ENCODE peak calls at places on chromosome X, in four cellular contexts. One of them, this sample, is unnamed.
A peak's percentile ranks its signal among the peaks of the same experiment; 100 is the strongest.

GRCh38 chrX:120235284-120235683 is 15.3 kb upstream of the ZBTB33 start:
- DNase-seq in pancreas: no peak
- DNase-seq in AG04450: no peak
- DNase-seq in esophagus squamous epithelium: no peak
- DNase-seq in this sample: no peak

GRCh38 chrX:44742480-44743155 is 101.2 kb upstream of the DUSP21 start:
- DNase-seq in pancreas: no peak
- DNase-seq in AG04450: no peak
- DNase-seq in esophagus squamous epithelium: no peak
- DNase-seq in this sample: no peak

GRCh38 chrX:100980608-100981497 is 11.3 kb downstream of the ARL13A start:
- DNase-seq in pancreas: no peak
- DNase-seq in AG04450: no peak
- DNase-seq in esophagus squamous epithelium: no peak
- DNase-seq in this sample: peak; percentile 68

GRCh38 chrX:38312436-38312835 is 14.9 kb downstream of the RPGR start:
- DNase-seq in pancreas: no peak
- DNase-seq in AG04450: no peak
- DNase-seq in esophagus squamous epithelium: no peak
- DNase-seq in this sample: no peak

GRCh38 chrX:69991685-69992084 is 58.1 kb downstream of the AWAT2 start:
- DNase-seq in pancreas: no peak
- DNase-seq in AG04450: no peak
- DNase-seq in esophagus squamous epithelium: no peak
- DNase-seq in this sample: no peak

GRCh38 chrX:100643943-100644587 is at the start of gene SRPX2:
- DNase-seq in pancreas: no peak
- DNase-seq in AG04450: peak; percentile 74
- DNase-seq in esophagus squamous epithelium: no peak
- DNase-seq in this sample: peak; percentile 40

GRCh38 chrX:132836471-132836870 is 122.0 kb downstream of the HS6ST2 start:
- DNase-seq in pancreas: no peak
- DNase-seq in AG04450: no peak
- DNase-seq in esophagus squamous epithelium: no peak
- DNase-seq in this sample: no peak

GRCh38 chrX:2321411-2321810 is 179.4 kb downstream of the DHRSX start:
- DNase-seq in pancreas: no peak
- DNase-seq in AG04450: no peak
- DNase-seq in esophagus squamous epithelium: no peak
- DNase-seq in this sample: no peak

GRCh38 chrX:84118769-84119168 is 69.2 kb downstream of the RPS6KA6 start:
- DNase-seq in pancreas: no peak
- DNase-seq in AG04450: no peak
- DNase-seq in esophagus squamous epithelium: no peak
- DNase-seq in this sample: no peak

GRCh38 chrX:3384330-3384729 is 37.9 kb upstream of the MXRA5 start:
- DNase-seq in pancreas: no peak
- DNase-seq in AG04450: no peak
- DNase-seq in esophagus squamous epithelium: no peak
- DNase-seq in this sample: no peak

GRCh38 chrX:136214551-136214950 is 36.6 kb downstream of the MAP7D3 start:
- DNase-seq in pancreas: no peak
- DNase-seq in AG04450: peak; percentile 37
- DNase-seq in esophagus squamous epithelium: no peak
- DNase-seq in this sample: no peak

GRCh38 chrX:40579139-40579538 is 1.6 kb upstream of the ATP6AP2 start:
- DNase-seq in pancreas: no peak
- DNase-seq in AG04450: no peak
- DNase-seq in esophagus squamous epithelium: no peak
- DNase-seq in this sample: no peak
- H3K27ac ChIP-seq in pancreas: no peak overlapping the region
- H3K27ac ChIP-seq in AG04450: no peak overlapping the region
- H3K27ac ChIP-seq in esophagus squamous epithelium: no peak overlapping the region
- H3K27ac ChIP-seq in this sample: no peak overlapping the region

GRCh38 chrX:81728622-81729021 is 526.7 kb downstream of the SH3BGRL start:
- DNase-seq in pancreas: no peak
- DNase-seq in AG04450: no peak
- DNase-seq in esophagus squamous epithelium: no peak
- DNase-seq in this sample: no peak
- H3K9me3 ChIP-seq in pancreas: no peaks in the 10 kb centered on the region
- H3K9me3 ChIP-seq in AG04450: no peaks in the 10 kb centered on the region
- H3K9me3 ChIP-seq in esophagus squamous epithelium: peaks cover 6% of the 10 kb centered on the region
- H3K9me3 ChIP-seq in this sample: no peaks in the 10 kb centered on the region

GRCh38 chrX:55169782-55170181 is 50.4 kb upstream of the PAGE5 start:
- DNase-seq in pancreas: no peak
- DNase-seq in AG04450: no peak
- DNase-seq in esophagus squamous epithelium: no peak
- DNase-seq in this sample: no peak
- H3K27ac ChIP-seq in pancreas: no peak overlapping the region
- H3K27ac ChIP-seq in AG04450: no peak overlapping the region
- H3K27ac ChIP-seq in esophagus squamous epithelium: no peak overlapping the region
- H3K27ac ChIP-seq in this sample: no peak overlapping the region

GRCh38 chrX:19807414-19807813 is 80.0 kb downstream of the SH3KBP1 start:
- DNase-seq in pancreas: no peak
- DNase-seq in AG04450: no peak
- DNase-seq in esophagus squamous epithelium: no peak
- DNase-seq in this sample: no peak
- H3K9me3 ChIP-seq in pancreas: no peaks in the 10 kb centered on the region
- H3K9me3 ChIP-seq in AG04450: no peaks in the 10 kb centered on the region
- H3K9me3 ChIP-seq in esophagus squamous epithelium: no peaks in the 10 kb centered on the region
- H3K9me3 ChIP-seq in this sample: no peaks in the 10 kb centered on the region

DNA sequence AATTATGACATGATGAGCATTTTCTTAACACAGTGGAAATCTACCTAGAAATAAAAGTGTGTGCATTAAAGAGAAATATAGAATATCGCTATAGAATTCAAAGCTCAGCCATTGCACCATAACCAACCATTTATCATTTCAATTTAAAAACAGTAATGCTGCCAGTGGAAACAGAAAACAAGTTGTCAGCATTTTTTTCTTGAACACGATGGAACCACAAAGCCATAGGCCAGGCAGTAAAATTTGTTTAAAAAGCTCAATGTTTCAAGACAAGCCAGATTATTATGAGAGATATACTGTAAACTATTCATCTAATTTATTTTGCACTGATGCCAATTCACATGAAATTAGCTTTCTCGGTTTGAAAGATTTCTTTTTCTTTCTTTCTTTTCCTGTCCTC is 46.7 kb upstream of the NRK start:
- DNase-seq in pancreas: no peak
- DNase-seq in AG04450: no peak
- DNase-seq in esophagus squamous epithelium: no peak
- DNase-seq in this sample: no peak
- H3K27ac ChIP-seq in pancreas: no peak overlapping the region
- H3K27ac ChIP-seq in AG04450: no peak overlapping the region
- H3K27ac ChIP-seq in esophagus squamous epithelium: no peak overlapping the region
- H3K27ac ChIP-seq in this sample: no peak overlapping the region

GRCh38 chrX:62839596-62839995 is 511.5 kb downstream of the SPIN4 start:
- DNase-seq in pancreas: no peak
- DNase-seq in AG04450: no peak
- DNase-seq in esophagus squamous epithelium: no peak
- DNase-seq in this sample: no peak
- H3K9me3 ChIP-seq in pancreas: no peaks in the 10 kb centered on the region
- H3K9me3 ChIP-seq in AG04450: no peaks in the 10 kb centered on the region
- H3K9me3 ChIP-seq in esophagus squamous epithelium: no peaks in the 10 kb centered on the region
- H3K9me3 ChIP-seq in this sample: no peaks in the 10 kb centered on the region

DNA sequence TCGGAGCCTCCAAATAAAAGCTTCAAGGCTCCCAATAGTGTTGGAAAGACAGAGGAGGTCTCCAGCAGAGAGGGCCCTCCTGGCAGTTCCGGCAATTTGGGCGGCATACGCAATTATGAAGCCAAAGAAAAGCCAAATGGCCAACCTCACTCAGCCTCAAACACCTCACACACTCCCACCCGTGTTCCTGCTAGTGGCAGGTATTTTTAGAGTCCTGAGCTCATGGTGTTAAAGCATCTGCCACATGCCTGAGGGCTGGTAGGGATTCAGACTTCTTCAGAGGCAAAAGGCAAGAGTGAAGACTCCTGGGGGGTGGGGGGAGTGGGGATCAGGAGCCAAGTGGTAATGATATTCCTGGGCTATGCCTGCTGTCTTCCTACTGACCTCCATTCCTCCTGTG is 7.4 kb downstream of the RAB33A start:
- DNase-seq in pancreas: no peak
- DNase-seq in AG04450: no peak
- DNase-seq in esophagus squamous epithelium: no peak
- DNase-seq in this sample: no peak
- H3K27ac ChIP-seq in pancreas: no peak overlapping the region
- H3K27ac ChIP-seq in AG04450: no peak overlapping the region
- H3K27ac ChIP-seq in esophagus squamous epithelium: no peak overlapping the region
- H3K27ac ChIP-seq in this sample: no peak overlapping the region

GRCh38 chrX:81291996-81292395 is 90.1 kb downstream of the SH3BGRL start:
- DNase-seq in pancreas: no peak
- DNase-seq in AG04450: no peak
- DNase-seq in esophagus squamous epithelium: no peak
- DNase-seq in this sample: no peak

GRCh38 chrX:81286075-81286474 is 84.2 kb downstream of the SH3BGRL start:
- DNase-seq in pancreas: no peak
- DNase-seq in AG04450: no peak
- DNase-seq in esophagus squamous epithelium: no peak
- DNase-seq in this sample: no peak

DNA sequence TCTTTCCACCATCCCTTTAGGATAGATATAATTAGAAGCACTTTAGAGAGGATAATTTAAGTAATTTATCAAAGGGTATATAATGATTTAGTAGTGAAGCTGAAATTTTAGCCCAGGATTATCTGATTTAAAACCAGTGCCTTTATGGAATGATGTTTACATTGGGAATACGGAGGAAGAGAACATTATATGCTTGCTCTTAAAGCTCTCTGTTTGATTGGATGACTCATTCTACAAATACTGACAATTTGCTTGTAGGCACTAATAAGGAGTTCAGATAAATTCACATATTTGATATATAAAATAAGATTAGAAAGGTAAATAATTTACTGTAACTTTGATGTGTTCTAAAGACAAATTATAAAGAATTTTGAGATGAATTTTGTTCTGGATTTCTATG is 84.7 kb downstream of the SH3BGRL start:
- DNase-seq in pancreas: no peak
- DNase-seq in AG04450: no peak
- DNase-seq in esophagus squamous epithelium: no peak
- DNase-seq in this sample: no peak
- H3K9me3 ChIP-seq in pancreas: no peaks in the 10 kb centered on the region
- H3K9me3 ChIP-seq in AG04450: no peaks in the 10 kb centered on the region
- H3K9me3 ChIP-seq in esophagus squamous epithelium: no peaks in the 10 kb centered on the region
- H3K9me3 ChIP-seq in this sample: no peaks in the 10 kb centered on the region

DNA sequence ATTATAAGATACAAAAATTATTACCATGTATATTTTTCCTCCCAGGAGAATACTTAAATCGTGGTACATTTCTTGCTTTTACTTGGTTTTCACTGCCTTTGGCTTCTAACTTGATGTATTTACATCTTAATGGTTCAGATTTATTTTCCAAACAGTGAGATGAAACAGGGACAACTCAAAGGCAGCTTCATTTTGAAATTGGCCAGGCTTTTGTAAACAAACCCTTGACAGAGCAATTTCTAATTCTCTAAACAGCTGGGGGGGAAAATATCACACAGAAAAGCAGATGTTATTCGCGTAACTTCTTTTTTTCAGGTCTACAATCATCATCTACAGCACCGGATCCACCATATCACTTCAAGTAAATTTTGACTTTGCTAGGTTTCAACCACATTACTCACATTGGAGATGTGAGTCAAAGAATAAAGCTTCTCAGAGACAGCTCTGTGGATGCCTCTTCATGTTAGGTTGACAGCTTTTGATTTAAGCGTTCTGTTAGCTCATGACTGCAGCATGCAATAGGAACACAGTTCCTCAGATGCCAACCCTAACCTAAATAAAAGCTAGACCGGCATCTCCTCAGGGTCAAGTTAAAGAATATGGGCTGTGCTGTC is 26.6 kb downstream of the AMELX start:
- DNase-seq in pancreas: no peak
- DNase-seq in AG04450: no peak
- DNase-seq in esophagus squamous epithelium: no peak
- DNase-seq in this sample: no peak
- H3K27ac ChIP-seq in pancreas: no peak overlapping the region
- H3K27ac ChIP-seq in AG04450: no peak overlapping the region
- H3K27ac ChIP-seq in esophagus squamous epithelium: no peak overlapping the region
- H3K27ac ChIP-seq in this sample: no peak overlapping the region

DNA sequence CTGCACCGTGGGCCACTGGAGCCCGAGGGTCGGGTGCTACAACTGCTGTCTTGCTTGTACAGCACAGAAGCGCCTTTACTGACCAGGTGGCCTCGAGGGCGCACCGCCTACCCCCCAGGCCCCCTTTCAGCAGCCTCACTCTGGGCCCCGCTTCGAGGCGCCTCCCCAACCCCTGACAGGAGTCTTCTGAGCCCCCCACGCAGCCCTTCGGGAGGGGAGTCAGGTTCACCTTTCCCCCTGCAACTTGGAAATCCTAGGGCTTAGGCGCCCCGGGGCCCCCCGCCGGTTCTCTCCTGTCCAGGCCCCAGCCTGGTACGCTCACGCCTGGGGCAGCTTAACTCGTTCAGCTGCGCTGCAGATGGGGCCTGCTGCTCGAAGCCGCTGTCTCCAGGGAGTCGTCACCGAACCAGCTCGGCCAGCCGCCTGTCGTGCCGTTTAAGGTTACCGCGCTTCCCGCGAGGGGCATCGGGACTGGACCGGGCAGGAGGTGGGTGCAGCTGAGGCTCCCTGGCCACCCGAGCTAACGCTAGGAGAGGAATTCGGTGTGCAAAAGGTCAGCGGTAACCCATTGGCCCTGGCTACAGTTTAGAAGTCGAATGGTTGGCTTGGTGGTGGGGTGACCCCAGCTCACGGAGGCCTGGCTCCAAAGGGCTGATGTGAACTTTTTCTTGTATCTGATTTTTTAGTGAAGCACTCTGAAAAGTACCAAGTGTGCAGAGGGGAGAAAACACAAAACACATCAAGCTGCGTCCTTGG is 58.9 kb upstream of the BCOR start:
- DNase-seq in pancreas: no peak
- DNase-seq in AG04450: no peak
- DNase-seq in esophagus squamous epithelium: no peak
- DNase-seq in this sample: no peak
- H3K9me3 ChIP-seq in pancreas: no peaks in the 10 kb centered on the region
- H3K9me3 ChIP-seq in AG04450: no peaks in the 10 kb centered on the region
- H3K9me3 ChIP-seq in esophagus squamous epithelium: no peaks in the 10 kb centered on the region
- H3K9me3 ChIP-seq in this sample: no peaks in the 10 kb centered on the region